ENCODE peak calls at places on chromosome 10, in four cellular contexts. B is K562, V is GM12892, R is SK-N-SH. K is an unnamed sample.

GRCh38 chr10:86583983-86584382 is 62.4 kb upstream of the WAPL start:
- DNase-seq in B (peak), V (no peak), R (no peak), K (no peak)

GRCh38 chr10:131825150-131825907 is 75.5 kb upstream of the PPP2R2D start:
- DNase-seq in B (no peak), V (no peak), R (no peak), K (no peak)

GRCh38 chr10:13090289-13090688 is 9.7 kb upstream of the OPTN start:
- DNase-seq in B (no peak), V (no peak), R (no peak), K (no peak)

GRCh38 chr10:28359334-28359733 is 56.5 kb upstream of the MPP7 start:
- DNase-seq in B (no peak), V (no peak), R (no peak), K (no peak)

GRCh38 chr10:22605168-22605567 is 109.2 kb downstream of the PIP4K2A start:
- DNase-seq in B (no peak), V (no peak), R (no peak), K (no peak)

GRCh38 chr10:101759354-101760247 is 16.3 kb downstream of the FGF8 start:
- DNase-seq in B (no peak), V (no peak), R (peak), K (no peak)

GRCh38 chr10:68107651-68108449 is 1.4 kb upstream of the MYPN start:
- DNase-seq in B (no peak), V (no peak), R (no peak), K (no peak)

GRCh38 chr10:15408557-15408956 is 37.5 kb upstream of the FAM171A1 start:
- DNase-seq in B (no peak), V (no peak), R (no peak), K (no peak)

GRCh38 chr10:102064868-102065560 is at the start of gene HPS6:
- DNase-seq in B (peak), V (peak), R (peak), K (peak)

GRCh38 chr10:86389441-86390193 is 23.0 kb upstream of the GRID1 start:
- DNase-seq in B (peak), V (no peak), R (no peak), K (no peak)

GRCh38 chr10:52775132-52775647 is 2.6 kb upstream of the MBL2 start:
- DNase-seq in B (no peak), V (no peak), R (no peak), K (no peak)

GRCh38 chr10:70711911-70712310 is 39.6 kb downstream of the ADAMTS14 start:
- DNase-seq in B (no peak), V (no peak), R (no peak), K (no peak)

GRCh38 chr10:89518876-89519842 is 16.2 kb downstream of the SLC16A12 start:
- DNase-seq in B (no peak), V (no peak), R (peak), K (no peak)

GRCh38 chr10:44975487-44976331 is 2.9 kb downstream of the DEPP1 start:
- DNase-seq in B (no peak), V (no peak), R (no peak), K (no peak)

GRCh38 chr10:35789996-35790395 is 147.9 kb upstream of the FZD8 start:
- DNase-seq in B (no peak), V (no peak), R (no peak), K (no peak)

GRCh38 chr10:70462349-70462984 is 16.1 kb upstream of the PALD1 start:
- DNase-seq in B (no peak), V (no peak), R (peak), K (no peak)

GRCh38 chr10:132376394-132376851 is 20.6 kb upstream of the PWWP2B start:
- DNase-seq in B (no peak), V (no peak), R (no peak), K (no peak)

GRCh38 chr10:115427611-115428010 is 334.4 kb downstream of the ATRNL1 start:
- DNase-seq in B (no peak), V (no peak), R (no peak), K (no peak)

GRCh38 chr10:22723343-22723779 is 9.0 kb upstream of the PIP4K2A start:
- DNase-seq in B (no peak), V (peak), R (no peak), K (no peak)

GRCh38 chr10:102418612-102419560 is at the start of gene PSD:
- DNase-seq in B (peak), V (no peak), R (peak), K (no peak)

GRCh38 chr10:131636841-131637724 is 263.7 kb upstream of the PPP2R2D start:
- DNase-seq in B (no peak), V (no peak), R (no peak), K (no peak)

GRCh38 chr10:92573091-92573797 is 649 bp downstream of the IDE start:
- DNase-seq in B (no peak), V (peak), R (peak), K (no peak)

GRCh38 chr10:61332506-61332905 is 120.7 kb downstream of the TMEM26 start:
- DNase-seq in B (no peak), V (no peak), R (no peak), K (no peak)

GRCh38 chr10:77501152-77501845 is 136.3 kb downstream of the KCNMA1 start:
- DNase-seq in B (no peak), V (no peak), R (no peak), K (no peak)

GRCh38 chr10:114427124-114427852 is 23.0 kb upstream of the AFAP1L2 start:
- DNase-seq in B (no peak), V (no peak), R (no peak), K (no peak)

GRCh38 chr10:77029684-77030407 is 607.8 kb downstream of the KCNMA1 start:
- DNase-seq in B (no peak), V (no peak), R (no peak), K (no peak)

GRCh38 chr10:73810735-73811465 is 498 bp downstream of the NDST2 start:
- DNase-seq in B (peak), V (peak), R (no peak), K (peak)

DNA sequence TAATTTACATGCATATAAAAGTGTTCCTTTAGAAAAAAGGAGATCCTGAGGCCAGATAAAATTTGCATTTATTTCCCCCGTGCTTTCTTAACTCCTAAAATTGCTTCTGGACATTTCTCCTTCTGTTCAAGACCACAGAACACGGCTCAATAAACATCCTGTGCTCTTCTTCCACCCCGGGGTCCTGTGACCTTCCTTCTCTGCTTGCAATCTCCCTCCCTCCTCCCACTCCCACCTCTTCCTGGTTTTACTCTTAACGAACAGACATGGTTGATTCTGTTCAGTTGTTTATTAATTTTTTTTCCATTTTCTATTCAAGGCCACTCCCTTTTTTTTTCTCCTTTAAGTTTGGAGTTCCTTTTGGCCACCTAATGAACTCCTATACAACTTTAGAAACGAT is 41.7 kb downstream of the SH2D4B start:
- DNase-seq in B (no peak), V (no peak), R (no peak), K (no peak)
- TF ChIP-seq TAF1 in B (no peak), V (no peak), R (no peak), K (no peak)

DNA sequence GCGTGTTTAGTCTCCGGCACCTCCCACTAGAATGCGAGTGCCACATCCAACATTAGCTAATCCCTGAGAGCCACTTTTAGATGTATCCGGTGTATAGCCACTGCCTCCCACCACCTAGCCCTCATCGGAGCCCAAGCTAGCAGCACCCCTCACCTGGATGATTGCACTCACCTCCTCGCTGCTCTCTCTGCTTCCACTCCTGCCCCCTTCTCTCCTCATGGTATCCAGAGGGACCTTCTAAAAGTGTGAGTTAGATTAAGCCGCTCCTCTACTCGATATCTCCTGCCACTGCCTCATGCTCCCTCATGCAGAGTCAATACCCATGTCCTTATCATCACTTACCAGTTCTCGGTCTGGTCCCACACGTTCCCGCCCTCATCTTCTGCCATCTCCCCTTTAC is 125.3 kb downstream of the RAB11FIP2 start:
- DNase-seq in B (no peak), V (no peak), R (no peak), K (no peak)
- TF ChIP-seq TAF1 in B (no peak), V (no peak), R (no peak), K (no peak)

GRCh38 chr10:78898341-78899097 is 170.2 kb upstream of the ZMIZ1 start:
- DNase-seq in B (no peak), V (no peak), R (no peak), K (no peak)
- TF ChIP-seq TAF1 in B (no peak), V (no peak), R (no peak), K (no peak)

GRCh38 chr10:103481974-103482531 is 3.0 kb upstream of the CALHM3 start:
- DNase-seq in B (peak), V (no peak), R (peak), K (peak)
- TF ChIP-seq TAF1 in B (no peak), V (no peak), R (no peak), K (no peak)

GRCh38 chr10:29446327-29446726 is 157.5 kb downstream of the LYZL1 start:
- DNase-seq in B (no peak), V (no peak), R (no peak), K (no peak)

GRCh38 chr10:29438271-29438670 is 149.4 kb downstream of the LYZL1 start:
- DNase-seq in B (no peak), V (no peak), R (no peak), K (no peak)

GRCh38 chr10:29448125-29448524 is 159.3 kb downstream of the LYZL1 start:
- DNase-seq in B (no peak), V (no peak), R (no peak), K (no peak)

GRCh38 chr10:29440981-29441380 is 152.1 kb downstream of the LYZL1 start:
- DNase-seq in B (no peak), V (no peak), R (no peak), K (no peak)

GRCh38 chr10:29443745-29444523 is 155.1 kb downstream of the LYZL1 start:
- DNase-seq in B (peak), V (no peak), R (no peak), K (no peak)
- TF ChIP-seq TAF1 in B (no peak), V (no peak), R (no peak), K (no peak)

GRCh38 chr10:109987828-109988227 is 20.0 kb upstream of the ADD3 start:
- DNase-seq in B (no peak), V (no peak), R (no peak), K (no peak)
- TF ChIP-seq TAF1 in B (no peak), V (no peak), R (no peak), K (no peak)

K was measured in GM12891.